ENCODE peak calls at places on chromosomes 16 and 17, in four cellular contexts. K, V, M and S are unnamed samples.

GRCh38 chr16:70476272-70477020 is 22.1 kb downstream of the FCSK start:
- DNase-seq in K (no peak), M (peak; percentile 71), V (peak; percentile 88), S (no peak)

GRCh38 chr16:24358117-24358516 is 102.0 kb downstream of the CACNG3 start:
- DNase-seq in M (no peak), V (no peak), K (no peak), S (no peak)

GRCh38 chr16:17173134-17173729 is 297.5 kb downstream of the XYLT1 start:
- DNase-seq in V (no peak), M (no peak), K (peak; percentile 67), S (peak; percentile 77)

GRCh38 chr17:77285594-77286390 is 145.0 kb downstream of the SEC14L1 start:
- DNase-seq in K (peak; percentile 94), V (peak; percentile 86), M (peak; percentile 24), S (peak; percentile 75)

GRCh38 chr16:46839986-46840443 is 9.0 kb upstream of the C16orf87 start:
- DNase-seq in M (no peak), V (no peak), K (no peak), S (no peak)

GRCh38 chr17:57481901-57482300 is 225.6 kb downstream of the MSI2 start:
- DNase-seq in K (no peak), V (no peak), M (no peak), S (no peak)

GRCh38 chr16:2331199-2331931 is 9.2 kb downstream of the ABCA3 start:
- DNase-seq in M (no peak), V (no peak), K (peak; percentile 91), S (no peak)

GRCh38 chr16:21937387-21937829 is 15.8 kb upstream of the UQCRC2 start:
- DNase-seq in K (no peak), M (no peak), V (peak; percentile 54), S (no peak)

GRCh38 chr16:88969361-88969831 is 7.6 kb downstream of the CBFA2T3 start:
- DNase-seq in M (no peak), K (no peak), V (no peak), S (no peak)

GRCh38 chr16:85328665-85329058 is 216.4 kb upstream of the CIBAR2 start:
- DNase-seq in M (no peak), K (no peak), V (no peak), S (no peak)

GRCh38 chr16:12067714-12068401 is 91.3 kb downstream of the SNX29 start:
- DNase-seq in M (peak; percentile 65), K (peak; percentile 57), V (peak; percentile 82), S (peak; percentile 68)

GRCh38 chr17:5203178-5203907 is 11.7 kb upstream of the ZNF594 start:
- DNase-seq in M (no peak), K (no peak), V (no peak), S (no peak)

GRCh38 chr17:69170377-69170776 is 28.7 kb upstream of the ABCA6 start:
- DNase-seq in K (no peak), M (no peak), V (no peak), S (peak; percentile 89)

GRCh38 chr16:85798283-85798776 is 1.0 kb downstream of the EMC8 start:
- DNase-seq in K (peak; percentile 20), V (peak; percentile 19), M (no peak), S (no peak)

GRCh38 chr16:370443-370842 is at the start of gene MRPL28:
- DNase-seq in K (peak; percentile 95), M (peak; percentile 96), V (peak; percentile 94), S (peak; percentile 96)

GRCh38 chr16:88815901-88816589 is 4.3 kb upstream of the APRT start:
- DNase-seq in M (peak; percentile 72), K (no peak), V (peak; percentile 71), S (peak; percentile 68)

GRCh38 chr17:59695943-59696681 is 11.1 kb downstream of the PTRH2 start:
- DNase-seq in K (no peak), M (no peak), V (no peak), S (no peak)

GRCh38 chr16:67936124-67936875 is at the start of gene PSMB10:
- DNase-seq in M (peak; percentile 66), K (peak; percentile 78), V (peak; percentile 42), S (peak; percentile 79)

GRCh38 chr16:20372696-20373095 is 20.2 kb upstream of the UMOD start:
- DNase-seq in V (no peak), K (no peak), M (no peak), S (no peak)

GRCh38 chr16:49978569-49979326 is 46.3 kb upstream of the CNEP1R1 start:
- DNase-seq in V (no peak), K (no peak), M (no peak), S (no peak)

GRCh38 chr17:43767713-43768059 is 9.1 kb upstream of the SOST start:
- DNase-seq in V (no peak), M (no peak), K (no peak), S (no peak)